ENCODE peak calls at places on chromosomes 6 and 20, in four cellular contexts. One of them, this sample, is unnamed.

GRCh38 chr6:292506-293184 is 358 bp downstream of the DUSP22 start:
- DNase-seq in H9: peak; percentile 67
- DNase-seq in H1: no peak
- DNase-seq in IMR-90: peak; percentile 24
- DNase-seq in this sample: peak; percentile 62

GRCh38 chr6:15389759-15390723 is 144.2 kb downstream of the JARID2 start:
- DNase-seq in H1: no peak
- DNase-seq in H9: no peak
- DNase-seq in IMR-90: peak; percentile 66
- DNase-seq in this sample: peak; percentile 86

GRCh38 chr6:126033696-126034095 is 47.4 kb downstream of the TRMT11 start:
- DNase-seq in H9: no peak
- DNase-seq in IMR-90: peak; percentile 91
- DNase-seq in H1: no peak
- DNase-seq in this sample: peak; percentile 90

GRCh38 chr6:110378552-110378951 is 20.4 kb upstream of the METTL24 start:
- DNase-seq in IMR-90: no peak
- DNase-seq in H9: peak; percentile 76
- DNase-seq in H1: peak; percentile 50
- DNase-seq in this sample: peak; percentile 57

GRCh38 chr20:53613748-53614147 is 20.1 kb upstream of the ZNF217 start:
- DNase-seq in IMR-90: no peak
- DNase-seq in H9: no peak
- DNase-seq in H1: no peak
- DNase-seq in this sample: no peak

GRCh38 chr20:63495167-63495720 is 3.6 kb downstream of the EEF1A2 start:
- DNase-seq in H9: no peak
- DNase-seq in IMR-90: no peak
- DNase-seq in H1: no peak
- DNase-seq in this sample: no peak

GRCh38 chr20:22586645-22587310 is 2.4 kb upstream of the FOXA2 start:
- DNase-seq in IMR-90: no peak
- DNase-seq in H1: peak; percentile 90
- DNase-seq in H9: peak; percentile 77
- DNase-seq in this sample: peak; percentile 75

GRCh38 chr6:35678021-35678654 is 10.6 kb downstream of the FKBP5 start:
- DNase-seq in H9: no peak
- DNase-seq in IMR-90: peak; percentile 52
- DNase-seq in H1: no peak
- DNase-seq in this sample: no peak

GRCh38 chr6:143176090-143177021 is 115.7 kb downstream of the AIG1 start:
- DNase-seq in IMR-90: peak; percentile 88
- DNase-seq in H9: peak; percentile 39
- DNase-seq in H1: peak; percentile 69
- DNase-seq in this sample: peak; percentile 67

GRCh38 chr20:10731190-10731955 is 57.6 kb upstream of the JAG1 start:
- DNase-seq in H1: no peak
- DNase-seq in IMR-90: peak; percentile 49
- DNase-seq in H9: no peak
- DNase-seq in this sample: no peak

GRCh38 chr6:49553353-49553752 is 2.9 kb downstream of the C6orf141 start:
- DNase-seq in IMR-90: peak; percentile 1
- DNase-seq in H9: no peak
- DNase-seq in H1: no peak
- DNase-seq in this sample: no peak

GRCh38 chr20:2101057-2101934 is at the start of gene STK35:
- DNase-seq in IMR-90: no peak
- DNase-seq in H1: peak; percentile 80
- DNase-seq in H9: peak; percentile 72
- DNase-seq in this sample: peak; percentile 76

GRCh38 chr6:56096946-56097345 is 150.4 kb downstream of the COL21A1 start:
- DNase-seq in IMR-90: no peak
- DNase-seq in H9: no peak
- DNase-seq in H1: no peak
- DNase-seq in this sample: no peak

GRCh38 chr6:47335456-47335855 is 25.8 kb upstream of the TNFRSF21 start:
- DNase-seq in H9: no peak
- DNase-seq in H1: no peak
- DNase-seq in IMR-90: no peak
- DNase-seq in this sample: no peak

GRCh38 chr20:3686867-3687321 is 5.1 kb upstream of the ADAM33 start:
- DNase-seq in H1: no peak
- DNase-seq in IMR-90: peak; percentile 94
- DNase-seq in H9: no peak
- DNase-seq in this sample: no peak

GRCh38 chr20:35490736-35491181 is 35.4 kb downstream of the CEP250 start:
- DNase-seq in IMR-90: no peak
- DNase-seq in H1: no peak
- DNase-seq in H9: no peak
- DNase-seq in this sample: no peak

GRCh38 chr20:41524980-41525613 is 93.1 kb downstream of the CHD6 start:
- DNase-seq in H1: no peak
- DNase-seq in H9: no peak
- DNase-seq in IMR-90: peak; percentile 58
- DNase-seq in this sample: no peak

GRCh38 chr6:56002336-56002735 is 126.9 kb upstream of the BMP5 start:
- DNase-seq in H1: no peak
- DNase-seq in IMR-90: no peak
- DNase-seq in H9: no peak
- DNase-seq in this sample: no peak

GRCh38 chr20:63774348-63774735 is 34.8 kb downstream of the SLC2A4RG start:
- DNase-seq in IMR-90: no peak
- DNase-seq in H1: no peak
- DNase-seq in H9: peak; percentile 30
- DNase-seq in this sample: no peak

GRCh38 chr6:34004706-34005105 is 141.2 kb downstream of the GRM4 start:
- DNase-seq in IMR-90: no peak
- DNase-seq in H9: no peak
- DNase-seq in H1: no peak
- DNase-seq in this sample: no peak

GRCh38 chr6:110528051-110528929 is 51.9 kb upstream of the SLC22A16 start:
- DNase-seq in IMR-90: peak; percentile 88
- DNase-seq in H9: no peak
- DNase-seq in H1: peak; percentile 52
- DNase-seq in this sample: peak; percentile 52

GRCh38 chr20:24118781-24119175 is 130.2 kb upstream of the GGTLC1 start:
- DNase-seq in H1: no peak
- DNase-seq in H9: no peak
- DNase-seq in IMR-90: no peak
- DNase-seq in this sample: no peak

GRCh38 chr20:8388707-8389106 is 256.6 kb downstream of the PLCB1 start:
- DNase-seq in H9: no peak
- DNase-seq in H1: no peak
- DNase-seq in IMR-90: peak; percentile 18
- DNase-seq in this sample: no peak

GRCh38 chr6:110613356-110613755 is 136.9 kb upstream of the SLC22A16 start:
- DNase-seq in H9: no peak
- DNase-seq in H1: no peak
- DNase-seq in IMR-90: no peak
- DNase-seq in this sample: no peak

GRCh38 chr6:111614833-111615582 is 9.3 kb upstream of the TRAF3IP2 start:
- DNase-seq in IMR-90: no peak
- DNase-seq in H9: peak; percentile 87
- DNase-seq in H1: peak; percentile 64
- DNase-seq in this sample: peak; percentile 75

GRCh38 chr6:84242265-84242664 is 14.8 kb upstream of the CEP162 start:
- DNase-seq in IMR-90: no peak
- DNase-seq in H1: no peak
- DNase-seq in H9: no peak
- DNase-seq in this sample: no peak

GRCh38 chr20:57395111-57395959 is 4.1 kb downstream of the RBM38 start:
- DNase-seq in H1: no peak
- DNase-seq in H9: peak; percentile 66
- DNase-seq in IMR-90: peak; percentile 53
- DNase-seq in this sample: peak; percentile 40

GRCh38 chr20:25739615-25740320 is 43.1 kb upstream of the ZNF337 start:
- DNase-seq in IMR-90: peak; percentile 5
- DNase-seq in H9: no peak
- DNase-seq in H1: no peak
- DNase-seq in this sample: no peak

GRCh38 chr6:28545955-28546354 is 20.3 kb downstream of the GPX5 start:
- DNase-seq in H1: no peak
- DNase-seq in H9: no peak
- DNase-seq in IMR-90: no peak
- DNase-seq in this sample: no peak

GRCh38 chr6:148720371-148720770 is 26.5 kb upstream of the UST start:
- DNase-seq in H9: no peak
- DNase-seq in H1: no peak
- DNase-seq in IMR-90: peak; percentile 66
- DNase-seq in this sample: no peak

GRCh38 chr20:37259865-37260264 is 1.7 kb downstream of the GHRH start:
- DNase-seq in H1: no peak
- DNase-seq in H9: no peak
- DNase-seq in IMR-90: no peak
- DNase-seq in this sample: no peak

GRCh38 chr6:106530026-106530425 is 99.3 kb downstream of the RTN4IP1 start:
- DNase-seq in H1: no peak
- DNase-seq in H9: no peak
- DNase-seq in IMR-90: no peak
- DNase-seq in this sample: no peak

GRCh38 chr6:33613794-33614166 is 7.3 kb upstream of the ITPR3 start:
- DNase-seq in H9: no peak
- DNase-seq in H1: no peak
- DNase-seq in IMR-90: peak; percentile 26
- DNase-seq in this sample: no peak

GRCh38 chr6:65126667-65127066 is 580.4 kb downstream of the EYS start:
- DNase-seq in H9: no peak
- DNase-seq in H1: no peak
- DNase-seq in IMR-90: no peak
- DNase-seq in this sample: peak; percentile 76

GRCh38 chr6:111691345-111692225 is 85.9 kb upstream of the TRAF3IP2 start:
- DNase-seq in H1: no peak
- DNase-seq in IMR-90: no peak
- DNase-seq in H9: no peak
- DNase-seq in this sample: no peak

GRCh38 chr20:14307956-14308355 is 29.5 kb downstream of the FLRT3 start:
- DNase-seq in IMR-90: no peak
- DNase-seq in H9: no peak
- DNase-seq in H1: no peak
- DNase-seq in this sample: no peak

GRCh38 chr6:11965499-11965898 is 46.6 kb upstream of the HIVEP1 start:
- DNase-seq in H1: no peak
- DNase-seq in IMR-90: no peak
- DNase-seq in H9: no peak
- DNase-seq in this sample: no peak

GRCh38 chr20:62286493-62287064 is 16.2 kb upstream of the ADRM1 start:
- DNase-seq in H1: no peak
- DNase-seq in H9: no peak
- DNase-seq in IMR-90: no peak
- DNase-seq in this sample: no peak

GRCh38 chr20:62288535-62289105 is 14.2 kb upstream of the ADRM1 start:
- DNase-seq in H9: no peak
- DNase-seq in IMR-90: no peak
- DNase-seq in H1: no peak
- DNase-seq in this sample: no peak

GRCh38 chr20:62289131-62289530 is 13.7 kb upstream of the ADRM1 start:
- DNase-seq in H1: no peak
- DNase-seq in IMR-90: no peak
- DNase-seq in H9: no peak
- DNase-seq in this sample: no peak

GRCh38 chr20:62287129-62287528 is 15.7 kb upstream of the ADRM1 start:
- DNase-seq in H1: no peak
- DNase-seq in H9: no peak
- DNase-seq in IMR-90: no peak
- DNase-seq in this sample: no peak

GRCh38 chr20:62287759-62288534 is 14.8 kb upstream of the ADRM1 start:
- DNase-seq in IMR-90: no peak
- DNase-seq in H1: no peak
- DNase-seq in H9: no peak
- DNase-seq in this sample: no peak
- H4K5ac ChIP-seq in IMR-90: no peak overlapping the region
- H4K5ac ChIP-seq in H1: no peak overlapping the region
- H4K5ac ChIP-seq in H9: no peak overlapping the region
- H4K5ac ChIP-seq in this sample: no peak overlapping the region

GRCh38 chr20:38449046-38449445 is 13.9 kb upstream of the SNHG17 start:
- DNase-seq in IMR-90: no peak
- DNase-seq in H9: no peak
- DNase-seq in H1: no peak
- DNase-seq in this sample: no peak

GRCh38 chr20:38454556-38455473 is 17.8 kb upstream of the RALGAPB start:
- DNase-seq in IMR-90: no peak
- DNase-seq in H1: no peak
- DNase-seq in H9: no peak
- DNase-seq in this sample: no peak

GRCh38 chr20:38450412-38450975 is 15.4 kb upstream of the SNHG17 start:
- DNase-seq in IMR-90: peak; percentile 49
- DNase-seq in H1: no peak
- DNase-seq in H9: no peak
- DNase-seq in this sample: peak; percentile 66

GRCh38 chr20:38453941-38454340 is 18.7 kb upstream of the RALGAPB start:
- DNase-seq in H1: no peak
- DNase-seq in H9: no peak
- DNase-seq in IMR-90: no peak
- DNase-seq in this sample: no peak

DNA sequence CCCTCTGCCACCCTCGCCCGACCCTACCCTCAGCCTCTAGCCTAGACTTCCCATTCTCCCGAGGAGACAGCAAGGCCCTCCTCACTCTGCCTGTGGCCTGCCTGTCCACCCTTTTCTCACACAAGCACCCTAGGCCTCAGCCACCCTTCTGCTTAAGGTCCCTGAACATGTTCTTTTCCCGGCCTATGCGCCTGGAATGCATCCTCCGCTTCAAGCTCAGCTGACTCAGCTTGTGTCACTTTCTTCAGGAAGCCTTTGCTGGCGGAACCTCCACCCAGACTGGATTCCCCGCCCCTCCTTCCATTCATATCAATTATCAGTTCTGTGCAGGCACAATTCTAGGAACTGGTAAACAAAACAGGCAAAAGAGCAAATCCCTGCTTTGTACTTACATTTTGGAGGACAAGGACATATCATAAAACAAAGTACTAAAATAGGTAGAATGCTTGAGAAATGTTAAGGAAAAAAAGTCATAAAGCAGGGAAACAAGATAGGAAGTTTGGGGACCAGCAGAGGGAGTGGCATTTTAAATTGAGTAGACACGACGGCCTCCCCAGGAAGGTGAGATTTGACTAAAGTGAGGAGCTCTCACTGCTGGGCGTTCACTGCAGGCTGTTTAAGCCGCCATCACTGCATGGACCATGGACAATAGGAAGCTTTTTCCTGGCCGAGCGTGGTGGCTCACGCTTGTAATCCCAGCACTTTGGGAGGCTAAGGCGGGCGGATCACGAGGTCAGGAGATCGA is 17.9 kb upstream of the SNHG17 start:
- DNase-seq in H9: no peak
- DNase-seq in IMR-90: peak; percentile 74
- DNase-seq in H1: no peak
- DNase-seq in this sample: no peak
- H4K8ac ChIP-seq in H9: no peak overlapping the region
- H4K8ac ChIP-seq in IMR-90: peak overlapping the region; percentile 71
- H4K8ac ChIP-seq in H1: no peak overlapping the region
- H4K8ac ChIP-seq in this sample: no peak overlapping the region

GRCh38 chr20:32443386-32443974 is 85.3 kb downstream of the ASXL1 start:
- DNase-seq in H9: no peak
- DNase-seq in IMR-90: no peak
- DNase-seq in H1: no peak
- DNase-seq in this sample: no peak
- H3K27ac ChIP-seq in H9: no peak overlapping the region
- H3K27ac ChIP-seq in IMR-90: no peak overlapping the region
- H3K27ac ChIP-seq in H1: no peak overlapping the region
- H3K27ac ChIP-seq in this sample: no peak overlapping the region

GRCh38 chr20:54619181-54619580 is 143.8 kb downstream of the DOK5 start:
- DNase-seq in H1: no peak
- DNase-seq in IMR-90: no peak
- DNase-seq in H9: no peak
- DNase-seq in this sample: no peak
- H4K5ac ChIP-seq in H1: no peak overlapping the region
- H4K5ac ChIP-seq in IMR-90: no peak overlapping the region
- H4K5ac ChIP-seq in H9: no peak overlapping the region
- H4K5ac ChIP-seq in this sample: no peak overlapping the region